ENCODE peak calls at places on chromosomes 3 and 15, in seven cellular contexts. One of them, this sample, is unnamed.

GRCh38 chr15:96312641-96313335 is 17.7 kb upstream of the NR2F2 start:
- DNase-seq in ovary: no peak
- DNase-seq in cardiac muscle cell: no peak
- DNase-seq in activated B cell treated with CpG ODN at 0.5 μM for 24 hours: no peak
- DNase-seq in bronchial epithelial cell: peak
- DNase-seq in endothelial cell: no peak
- DNase-seq in thoracic aorta: no peak
- DNase-seq in this sample: no peak

GRCh38 chr3:44000586-44000985 is 241.1 kb upstream of the TOPAZ1 start:
- DNase-seq in activated B cell treated with CpG ODN at 0.5 μM for 24 hours: no peak
- DNase-seq in endothelial cell: no peak
- DNase-seq in ovary: no peak
- DNase-seq in thoracic aorta: no peak
- DNase-seq in bronchial epithelial cell: peak
- DNase-seq in cardiac muscle cell: no peak
- DNase-seq in this sample: no peak

GRCh38 chr3:4742359-4742758 is 236.9 kb upstream of the BHLHE40 start:
- DNase-seq in endothelial cell: no peak
- DNase-seq in thoracic aorta: no peak
- DNase-seq in cardiac muscle cell: no peak
- DNase-seq in bronchial epithelial cell: no peak
- DNase-seq in activated B cell treated with CpG ODN at 0.5 μM for 24 hours: no peak
- DNase-seq in ovary: no peak
- DNase-seq in this sample: no peak

GRCh38 chr3:12454808-12455121 is 29.5 kb upstream of the TSEN2 start:
- DNase-seq in cardiac muscle cell: no peak
- DNase-seq in thoracic aorta: no peak
- DNase-seq in endothelial cell: no peak
- DNase-seq in bronchial epithelial cell: no peak
- DNase-seq in ovary: no peak
- DNase-seq in activated B cell treated with CpG ODN at 0.5 μM for 24 hours: no peak
- DNase-seq in this sample: no peak

GRCh38 chr15:73964736-73965093 is 27.4 kb downstream of the STOML1 start:
- DNase-seq in activated B cell treated with CpG ODN at 0.5 μM for 24 hours: peak
- DNase-seq in ovary: peak
- DNase-seq in cardiac muscle cell: peak
- DNase-seq in thoracic aorta: no peak
- DNase-seq in endothelial cell: peak
- DNase-seq in bronchial epithelial cell: peak
- DNase-seq in this sample: peak

GRCh38 chr15:80615783-80616391 is 79.2 kb upstream of the ABHD17C start:
- DNase-seq in thoracic aorta: no peak
- DNase-seq in bronchial epithelial cell: peak
- DNase-seq in endothelial cell: no peak
- DNase-seq in ovary: peak
- DNase-seq in activated B cell treated with CpG ODN at 0.5 μM for 24 hours: no peak
- DNase-seq in cardiac muscle cell: no peak
- DNase-seq in this sample: no peak

GRCh38 chr3:59595830-59596229 is 546.0 kb upstream of the CFAP20DC start:
- DNase-seq in bronchial epithelial cell: no peak
- DNase-seq in endothelial cell: no peak
- DNase-seq in cardiac muscle cell: no peak
- DNase-seq in activated B cell treated with CpG ODN at 0.5 μM for 24 hours: no peak
- DNase-seq in thoracic aorta: no peak
- DNase-seq in ovary: no peak
- DNase-seq in this sample: no peak

GRCh38 chr3:168034152-168034928 is 61.4 kb downstream of the GOLIM4 start:
- DNase-seq in activated B cell treated with CpG ODN at 0.5 μM for 24 hours: no peak
- DNase-seq in endothelial cell: no peak
- DNase-seq in thoracic aorta: no peak
- DNase-seq in cardiac muscle cell: peak
- DNase-seq in bronchial epithelial cell: peak
- DNase-seq in ovary: no peak
- DNase-seq in this sample: no peak

GRCh38 chr3:170978335-170978745 is 48.2 kb downstream of the SLC2A2 start:
- DNase-seq in endothelial cell: no peak
- DNase-seq in thoracic aorta: no peak
- DNase-seq in cardiac muscle cell: no peak
- DNase-seq in ovary: no peak
- DNase-seq in bronchial epithelial cell: no peak
- DNase-seq in activated B cell treated with CpG ODN at 0.5 μM for 24 hours: no peak
- DNase-seq in this sample: no peak

GRCh38 chr15:35595656-35596055 is 49.7 kb upstream of the DPH6 start:
- DNase-seq in endothelial cell: no peak
- DNase-seq in bronchial epithelial cell: no peak
- DNase-seq in ovary: no peak
- DNase-seq in thoracic aorta: no peak
- DNase-seq in cardiac muscle cell: no peak
- DNase-seq in activated B cell treated with CpG ODN at 0.5 μM for 24 hours: no peak
- DNase-seq in this sample: no peak

GRCh38 chr3:196517919-196518318 is 2.8 kb upstream of the SMCO1 start:
- DNase-seq in activated B cell treated with CpG ODN at 0.5 μM for 24 hours: no peak
- DNase-seq in ovary: no peak
- DNase-seq in thoracic aorta: no peak
- DNase-seq in cardiac muscle cell: no peak
- DNase-seq in bronchial epithelial cell: peak
- DNase-seq in endothelial cell: no peak
- DNase-seq in this sample: no peak

GRCh38 chr15:80887148-80887547 is 102.5 kb downstream of the MESD start:
- DNase-seq in bronchial epithelial cell: peak
- DNase-seq in activated B cell treated with CpG ODN at 0.5 μM for 24 hours: no peak
- DNase-seq in endothelial cell: no peak
- DNase-seq in cardiac muscle cell: no peak
- DNase-seq in thoracic aorta: no peak
- DNase-seq in ovary: no peak
- DNase-seq in this sample: no peak

GRCh38 chr15:96340611-96341464 is 10.3 kb downstream of the NR2F2 start:
- DNase-seq in activated B cell treated with CpG ODN at 0.5 μM for 24 hours: no peak
- DNase-seq in bronchial epithelial cell: no peak
- DNase-seq in ovary: peak
- DNase-seq in endothelial cell: peak
- DNase-seq in cardiac muscle cell: peak
- DNase-seq in thoracic aorta: no peak
- DNase-seq in this sample: no peak

GRCh38 chr3:43024183-43024865 is 45.2 kb downstream of the GASK1A start:
- DNase-seq in thoracic aorta: no peak
- DNase-seq in bronchial epithelial cell: no peak
- DNase-seq in activated B cell treated with CpG ODN at 0.5 μM for 24 hours: no peak
- DNase-seq in ovary: no peak
- DNase-seq in cardiac muscle cell: no peak
- DNase-seq in endothelial cell: no peak
- DNase-seq in this sample: peak

GRCh38 chr3:79354179-79354688 is 413.6 kb downstream of the ROBO1 start:
- DNase-seq in cardiac muscle cell: peak
- DNase-seq in ovary: no peak
- DNase-seq in activated B cell treated with CpG ODN at 0.5 μM for 24 hours: no peak
- DNase-seq in thoracic aorta: no peak
- DNase-seq in bronchial epithelial cell: no peak
- DNase-seq in endothelial cell: no peak
- DNase-seq in this sample: no peak

GRCh38 chr3:99624536-99625236 is 13.7 kb upstream of the COL8A1 start:
- DNase-seq in bronchial epithelial cell: no peak
- DNase-seq in ovary: no peak
- DNase-seq in cardiac muscle cell: no peak
- DNase-seq in activated B cell treated with CpG ODN at 0.5 μM for 24 hours: no peak
- DNase-seq in endothelial cell: no peak
- DNase-seq in thoracic aorta: no peak
- DNase-seq in this sample: no peak

GRCh38 chr15:101543026-101543390 is 53.5 kb upstream of the PCSK6 start:
- DNase-seq in cardiac muscle cell: no peak
- DNase-seq in activated B cell treated with CpG ODN at 0.5 μM for 24 hours: no peak
- DNase-seq in endothelial cell: no peak
- DNase-seq in thoracic aorta: no peak
- DNase-seq in bronchial epithelial cell: no peak
- DNase-seq in ovary: no peak
- DNase-seq in this sample: no peak

GRCh38 chr15:89999676-90000174 is 1.4 kb upstream of the ZNF710 start:
- DNase-seq in endothelial cell: peak
- DNase-seq in ovary: peak
- DNase-seq in bronchial epithelial cell: no peak
- DNase-seq in thoracic aorta: no peak
- DNase-seq in cardiac muscle cell: no peak
- DNase-seq in activated B cell treated with CpG ODN at 0.5 μM for 24 hours: no peak
- DNase-seq in this sample: no peak

GRCh38 chr3:60809857-60810256 is 441.4 kb downstream of the FHIT start:
- DNase-seq in endothelial cell: no peak
- DNase-seq in thoracic aorta: no peak
- DNase-seq in activated B cell treated with CpG ODN at 0.5 μM for 24 hours: no peak
- DNase-seq in ovary: no peak
- DNase-seq in bronchial epithelial cell: peak
- DNase-seq in cardiac muscle cell: no peak
- DNase-seq in this sample: no peak

GRCh38 chr3:193831495-193832455 is 238.8 kb downstream of the OPA1 start:
- DNase-seq in ovary: no peak
- DNase-seq in bronchial epithelial cell: peak
- DNase-seq in activated B cell treated with CpG ODN at 0.5 μM for 24 hours: no peak
- DNase-seq in thoracic aorta: no peak
- DNase-seq in endothelial cell: no peak
- DNase-seq in cardiac muscle cell: no peak
- DNase-seq in this sample: no peak

GRCh38 chr3:4247391-4247790 is 55.8 kb upstream of the SETMAR start:
- DNase-seq in ovary: no peak
- DNase-seq in bronchial epithelial cell: no peak
- DNase-seq in endothelial cell: no peak
- DNase-seq in cardiac muscle cell: no peak
- DNase-seq in thoracic aorta: no peak
- DNase-seq in activated B cell treated with CpG ODN at 0.5 μM for 24 hours: no peak
- DNase-seq in this sample: no peak

GRCh38 chr3:35772364-35773009 is 133.2 kb downstream of the ARPP21 start:
- DNase-seq in activated B cell treated with CpG ODN at 0.5 μM for 24 hours: no peak
- DNase-seq in cardiac muscle cell: no peak
- DNase-seq in ovary: no peak
- DNase-seq in thoracic aorta: no peak
- DNase-seq in endothelial cell: no peak
- DNase-seq in bronchial epithelial cell: peak
- DNase-seq in this sample: no peak

GRCh38 chr3:84209473-84209872 is 749.3 kb upstream of the CADM2 start:
- DNase-seq in ovary: no peak
- DNase-seq in bronchial epithelial cell: no peak
- DNase-seq in endothelial cell: no peak
- DNase-seq in cardiac muscle cell: no peak
- DNase-seq in thoracic aorta: no peak
- DNase-seq in activated B cell treated with CpG ODN at 0.5 μM for 24 hours: no peak
- DNase-seq in this sample: no peak

GRCh38 chr15:40565333-40566238 is 744 bp upstream of the CCDC32 start:
- DNase-seq in ovary: no peak
- DNase-seq in activated B cell treated with CpG ODN at 0.5 μM for 24 hours: no peak
- DNase-seq in endothelial cell: no peak
- DNase-seq in thoracic aorta: no peak
- DNase-seq in cardiac muscle cell: no peak
- DNase-seq in bronchial epithelial cell: no peak
- DNase-seq in this sample: no peak

GRCh38 chr3:142356818-142357217 is 91.0 kb downstream of the XRN1 start:
- DNase-seq in ovary: no peak
- DNase-seq in activated B cell treated with CpG ODN at 0.5 μM for 24 hours: no peak
- DNase-seq in bronchial epithelial cell: no peak
- DNase-seq in endothelial cell: no peak
- DNase-seq in cardiac muscle cell: no peak
- DNase-seq in thoracic aorta: no peak
- DNase-seq in this sample: no peak

GRCh38 chr3:141412936-141413354 is 44.6 kb downstream of the ZBTB38 start:
- DNase-seq in activated B cell treated with CpG ODN at 0.5 μM for 24 hours: no peak
- DNase-seq in ovary: peak
- DNase-seq in cardiac muscle cell: no peak
- DNase-seq in bronchial epithelial cell: peak
- DNase-seq in thoracic aorta: peak
- DNase-seq in endothelial cell: no peak
- DNase-seq in this sample: no peak

GRCh38 chr3:146590521-146590920 is 14.6 kb downstream of the PLSCR5 start:
- DNase-seq in cardiac muscle cell: no peak
- DNase-seq in bronchial epithelial cell: peak
- DNase-seq in activated B cell treated with CpG ODN at 0.5 μM for 24 hours: no peak
- DNase-seq in thoracic aorta: no peak
- DNase-seq in ovary: no peak
- DNase-seq in endothelial cell: no peak
- DNase-seq in this sample: no peak

GRCh38 chr3:147419062-147419701 is 10.0 kb downstream of the ZIC1 start:
- DNase-seq in cardiac muscle cell: peak
- DNase-seq in ovary: peak
- DNase-seq in bronchial epithelial cell: no peak
- DNase-seq in thoracic aorta: no peak
- DNase-seq in endothelial cell: peak
- DNase-seq in activated B cell treated with CpG ODN at 0.5 μM for 24 hours: no peak
- DNase-seq in this sample: no peak

GRCh38 chr3:18134386-18135082 is 290.6 kb downstream of the SATB1 start:
- DNase-seq in ovary: no peak
- DNase-seq in cardiac muscle cell: no peak
- DNase-seq in endothelial cell: no peak
- DNase-seq in bronchial epithelial cell: peak
- DNase-seq in thoracic aorta: no peak
- DNase-seq in activated B cell treated with CpG ODN at 0.5 μM for 24 hours: no peak
- DNase-seq in this sample: no peak

GRCh38 chr15:75483961-75484360 is 32.5 kb upstream of the SIN3A start:
- DNase-seq in activated B cell treated with CpG ODN at 0.5 μM for 24 hours: no peak
- DNase-seq in bronchial epithelial cell: no peak
- DNase-seq in thoracic aorta: no peak
- DNase-seq in cardiac muscle cell: no peak
- DNase-seq in endothelial cell: no peak
- DNase-seq in ovary: no peak
- DNase-seq in this sample: no peak

GRCh38 chr3:192444791-192445106 is 282.6 kb downstream of the FGF12 start:
- DNase-seq in cardiac muscle cell: no peak
- DNase-seq in ovary: no peak
- DNase-seq in thoracic aorta: no peak
- DNase-seq in activated B cell treated with CpG ODN at 0.5 μM for 24 hours: no peak
- DNase-seq in endothelial cell: no peak
- DNase-seq in bronchial epithelial cell: no peak
- DNase-seq in this sample: no peak
- TF ChIP-seq CTCF in cardiac muscle cell: no peak
- TF ChIP-seq CTCF in ovary: no peak
- TF ChIP-seq CTCF in thoracic aorta: no peak
- TF ChIP-seq CTCF in activated B cell treated with CpG ODN at 0.5 μM for 24 hours: peak
- TF ChIP-seq CTCF in endothelial cell: peak
- TF ChIP-seq CTCF in bronchial epithelial cell: no peak
- TF ChIP-seq CTCF in this sample: no peak

GRCh38 chr3:49930922-49931321 is 1.3 kb upstream of the MON1A start:
- DNase-seq in cardiac muscle cell: peak
- DNase-seq in thoracic aorta: no peak
- DNase-seq in ovary: no peak
- DNase-seq in bronchial epithelial cell: no peak
- DNase-seq in activated B cell treated with CpG ODN at 0.5 μM for 24 hours: no peak
- DNase-seq in endothelial cell: peak
- DNase-seq in this sample: no peak
- TF ChIP-seq CTCF in cardiac muscle cell: no peak
- TF ChIP-seq CTCF in thoracic aorta: no peak
- TF ChIP-seq CTCF in ovary: no peak
- TF ChIP-seq CTCF in bronchial epithelial cell: no peak
- TF ChIP-seq CTCF in activated B cell treated with CpG ODN at 0.5 μM for 24 hours: no peak
- TF ChIP-seq CTCF in endothelial cell: no peak
- TF ChIP-seq CTCF in this sample: no peak

GRCh38 chr15:72732554-72732953 is 46.5 kb downstream of the BBS4 start:
- DNase-seq in bronchial epithelial cell: no peak
- DNase-seq in ovary: no peak
- DNase-seq in activated B cell treated with CpG ODN at 0.5 μM for 24 hours: no peak
- DNase-seq in thoracic aorta: no peak
- DNase-seq in cardiac muscle cell: no peak
- DNase-seq in endothelial cell: no peak
- DNase-seq in this sample: no peak
- TF ChIP-seq CTCF in bronchial epithelial cell: no peak
- TF ChIP-seq CTCF in ovary: no peak
- TF ChIP-seq CTCF in activated B cell treated with CpG ODN at 0.5 μM for 24 hours: no peak
- TF ChIP-seq CTCF in thoracic aorta: no peak
- TF ChIP-seq CTCF in cardiac muscle cell: no peak
- TF ChIP-seq CTCF in endothelial cell: peak
- TF ChIP-seq CTCF in this sample: no peak

GRCh38 chr3:157700405-157700804 is 197.2 kb upstream of the VEPH1 start:
- DNase-seq in cardiac muscle cell: peak
- DNase-seq in thoracic aorta: no peak
- DNase-seq in bronchial epithelial cell: no peak
- DNase-seq in endothelial cell: peak
- DNase-seq in ovary: no peak
- DNase-seq in activated B cell treated with CpG ODN at 0.5 μM for 24 hours: no peak
- DNase-seq in this sample: no peak
- TF ChIP-seq CTCF in cardiac muscle cell: no peak
- TF ChIP-seq CTCF in thoracic aorta: no peak
- TF ChIP-seq CTCF in bronchial epithelial cell: no peak
- TF ChIP-seq CTCF in endothelial cell: no peak
- TF ChIP-seq CTCF in ovary: no peak
- TF ChIP-seq CTCF in activated B cell treated with CpG ODN at 0.5 μM for 24 hours: no peak
- TF ChIP-seq CTCF in this sample: no peak